ENCODE peak calls at places on chromosomes 4 and X, in four cellular contexts. One of them, this sample, is unnamed.

GRCh38 chr4:90456891-90457290 is 329.7 kb downstream of the CCSER1 start:
- DNase-seq in GM12865: no peak
- DNase-seq in lung: no peak
- DNase-seq in SK-N-SH: no peak
- DNase-seq in this sample: no peak

GRCh38 chr4:925171-925570 is 6.9 kb downstream of the GAK start:
- DNase-seq in lung: no peak
- DNase-seq in GM12865: no peak
- DNase-seq in SK-N-SH: peak
- DNase-seq in this sample: no peak

GRCh38 chrX:86711531-86712180 is 563.4 kb downstream of the DACH2 start:
- DNase-seq in SK-N-SH: no peak
- DNase-seq in lung: no peak
- DNase-seq in GM12865: no peak
- DNase-seq in this sample: no peak

GRCh38 chrX:104864296-104864695 is 298.3 kb downstream of the IL1RAPL2 start:
- DNase-seq in GM12865: no peak
- DNase-seq in SK-N-SH: no peak
- DNase-seq in lung: no peak
- DNase-seq in this sample: peak

GRCh38 chr4:105184316-105184988 is 37.8 kb downstream of the TET2 start:
- DNase-seq in SK-N-SH: no peak
- DNase-seq in lung: no peak
- DNase-seq in GM12865: no peak
- DNase-seq in this sample: no peak

GRCh38 chr4:88963817-88964216 is 93.2 kb downstream of the FAM13A start:
- DNase-seq in SK-N-SH: no peak
- DNase-seq in GM12865: no peak
- DNase-seq in lung: no peak
- DNase-seq in this sample: peak

GRCh38 chr4:80185787-80186548 is 11.3 kb upstream of the PRDM8 start:
- DNase-seq in SK-N-SH: no peak
- DNase-seq in lung: no peak
- DNase-seq in GM12865: no peak
- DNase-seq in this sample: no peak

GRCh38 chrX:97616883-97617510 is 733.3 kb downstream of the RPA4 start:
- DNase-seq in GM12865: peak
- DNase-seq in SK-N-SH: no peak
- DNase-seq in lung: no peak
- DNase-seq in this sample: peak

GRCh38 chr4:186161138-186161537 is 30.2 kb upstream of the CYP4V2 start:
- DNase-seq in GM12865: peak
- DNase-seq in SK-N-SH: no peak
- DNase-seq in lung: no peak
- DNase-seq in this sample: no peak

GRCh38 chr4:47533689-47534347 is 48.7 kb downstream of the ATP10D start:
- DNase-seq in lung: no peak
- DNase-seq in SK-N-SH: no peak
- DNase-seq in GM12865: no peak
- DNase-seq in this sample: no peak

GRCh38 chr4:113750315-113750714 is 11.2 kb downstream of the CAMK2D start:
- DNase-seq in lung: no peak
- DNase-seq in GM12865: no peak
- DNase-seq in SK-N-SH: no peak
- DNase-seq in this sample: no peak

GRCh38 chr4:155521382-155521781 is 144.6 kb upstream of the MAP9 start:
- DNase-seq in lung: no peak
- DNase-seq in SK-N-SH: no peak
- DNase-seq in GM12865: no peak
- DNase-seq in this sample: no peak

GRCh38 chrX:40176979-40177430 is 79.2 kb upstream of the BCOR start:
- DNase-seq in lung: no peak
- DNase-seq in SK-N-SH: peak
- DNase-seq in GM12865: no peak
- DNase-seq in this sample: no peak

GRCh38 chr4:41169256-41169655 is 45.1 kb downstream of the APBB2 start:
- DNase-seq in GM12865: no peak
- DNase-seq in SK-N-SH: no peak
- DNase-seq in lung: no peak
- DNase-seq in this sample: no peak

GRCh38 chr4:37389967-37390580 is 145.5 kb downstream of the NWD2 start:
- DNase-seq in GM12865: peak
- DNase-seq in lung: no peak
- DNase-seq in SK-N-SH: peak
- DNase-seq in this sample: peak

GRCh38 chrX:69046996-69047490 is 118.2 kb downstream of the PJA1 start:
- DNase-seq in SK-N-SH: no peak
- DNase-seq in lung: peak
- DNase-seq in GM12865: no peak
- DNase-seq in this sample: no peak

GRCh38 chr4:173420324-173420752 is 21.4 kb upstream of the SCRG1 start:
- DNase-seq in SK-N-SH: peak
- DNase-seq in GM12865: peak
- DNase-seq in lung: no peak
- DNase-seq in this sample: peak

GRCh38 chrX:50736651-50737050 is 77.3 kb downstream of the SHROOM4 start:
- DNase-seq in lung: no peak
- DNase-seq in GM12865: no peak
- DNase-seq in SK-N-SH: no peak
- DNase-seq in this sample: no peak

GRCh38 chr4:156751486-156751885 is 220.1 kb downstream of the PDGFC start:
- DNase-seq in SK-N-SH: no peak
- DNase-seq in GM12865: no peak
- DNase-seq in lung: no peak
- DNase-seq in this sample: peak

GRCh38 chr4:119598521-119598920 is 30.1 kb downstream of the PDE5A start:
- DNase-seq in lung: no peak
- DNase-seq in GM12865: no peak
- DNase-seq in SK-N-SH: no peak
- DNase-seq in this sample: no peak

GRCh38 chrX:129808163-129808828 is 28.5 kb downstream of the SASH3 start:
- DNase-seq in lung: no peak
- DNase-seq in SK-N-SH: no peak
- DNase-seq in GM12865: no peak
- DNase-seq in this sample: peak

GRCh38 chrX:56429581-56429980 is 133.8 kb upstream of the UBQLN2 start:
- DNase-seq in SK-N-SH: no peak
- DNase-seq in lung: no peak
- DNase-seq in GM12865: no peak
- DNase-seq in this sample: no peak

GRCh38 chr4:113434247-113434587 is 327.3 kb downstream of the CAMK2D start:
- DNase-seq in SK-N-SH: no peak
- DNase-seq in GM12865: no peak
- DNase-seq in lung: no peak
- DNase-seq in this sample: no peak

GRCh38 chrX:19867938-19868337 is 19.5 kb downstream of the SH3KBP1 start:
- DNase-seq in GM12865: no peak
- DNase-seq in SK-N-SH: no peak
- DNase-seq in lung: no peak
- DNase-seq in this sample: no peak

GRCh38 chrX:139932077-139932900 is 564 bp downstream of the ATP11C start:
- DNase-seq in GM12865: peak
- DNase-seq in SK-N-SH: peak
- DNase-seq in lung: peak
- DNase-seq in this sample: peak

GRCh38 chrX:13254076-13254785 is 65.6 kb downstream of the ATXN3L start:
- DNase-seq in GM12865: peak
- DNase-seq in lung: no peak
- DNase-seq in SK-N-SH: no peak
- DNase-seq in this sample: peak

GRCh38 chrX:20455001-20455400 is 188.3 kb upstream of the RPS6KA3 start:
- DNase-seq in lung: no peak
- DNase-seq in GM12865: peak
- DNase-seq in SK-N-SH: no peak
- DNase-seq in this sample: no peak

GRCh38 chrX:121802881-121803412 is 755.5 kb downstream of the GLUD2 start:
- DNase-seq in GM12865: no peak
- DNase-seq in lung: no peak
- DNase-seq in SK-N-SH: no peak
- DNase-seq in this sample: peak

GRCh38 chr4:61408163-61408562 is 208.0 kb downstream of the ADGRL3 start:
- DNase-seq in SK-N-SH: no peak
- DNase-seq in GM12865: no peak
- DNase-seq in lung: no peak
- DNase-seq in this sample: no peak

GRCh38 chrX:43002526-43003203 is 224.7 kb upstream of the PPP1R2C start:
- DNase-seq in lung: no peak
- DNase-seq in SK-N-SH: no peak
- DNase-seq in GM12865: peak
- DNase-seq in this sample: no peak

GRCh38 chr4:24965627-24966026 is 52.8 kb upstream of the CCDC149 start:
- DNase-seq in GM12865: peak
- DNase-seq in lung: no peak
- DNase-seq in SK-N-SH: no peak
- DNase-seq in this sample: peak

GRCh38 chr4:20255251-20255586 is 3.5 kb downstream of the SLIT2 start:
- DNase-seq in lung: no peak
- DNase-seq in SK-N-SH: no peak
- DNase-seq in GM12865: no peak
- DNase-seq in this sample: no peak

GRCh38 chr4:20254517-20255250 is 3.0 kb downstream of the SLIT2 start:
- DNase-seq in lung: no peak
- DNase-seq in GM12865: no peak
- DNase-seq in SK-N-SH: peak
- DNase-seq in this sample: no peak

GRCh38 chr4:20253799-20254409 is 2.2 kb downstream of the SLIT2 start:
- DNase-seq in SK-N-SH: peak
- DNase-seq in lung: no peak
- DNase-seq in GM12865: no peak
- DNase-seq in this sample: no peak

GRCh38 chr4:20256381-20256881 is 4.7 kb downstream of the SLIT2 start:
- DNase-seq in SK-N-SH: no peak
- DNase-seq in lung: no peak
- DNase-seq in GM12865: no peak
- DNase-seq in this sample: no peak

DNA sequence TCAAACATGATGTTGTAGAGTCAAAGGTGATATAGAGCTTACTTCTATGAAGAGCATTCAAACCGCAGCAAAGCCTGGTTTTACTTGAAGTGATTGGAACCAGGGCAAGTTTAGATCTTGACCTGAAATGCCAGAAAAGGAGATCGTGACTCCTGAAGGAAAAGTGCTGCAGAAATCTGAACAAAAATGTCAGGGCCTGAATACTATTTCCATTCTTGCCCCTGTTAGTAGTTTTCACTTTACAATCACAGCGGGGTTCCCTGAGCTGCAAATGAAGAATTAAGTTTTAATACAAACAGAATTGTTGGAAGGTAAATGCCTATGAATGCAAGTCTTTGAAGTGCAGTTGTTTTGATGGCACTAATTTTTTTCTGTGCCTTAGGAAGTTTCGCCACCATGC is 4.1 kb downstream of the SLIT2 start:
- DNase-seq in SK-N-SH: no peak
- DNase-seq in GM12865: no peak
- DNase-seq in lung: no peak
- DNase-seq in this sample: no peak
- TF ChIP-seq CTCF in SK-N-SH: no peak
- TF ChIP-seq CTCF in GM12865: no peak
- TF ChIP-seq CTCF in lung: no peak
- TF ChIP-seq CTCF in this sample: no peak

DNA sequence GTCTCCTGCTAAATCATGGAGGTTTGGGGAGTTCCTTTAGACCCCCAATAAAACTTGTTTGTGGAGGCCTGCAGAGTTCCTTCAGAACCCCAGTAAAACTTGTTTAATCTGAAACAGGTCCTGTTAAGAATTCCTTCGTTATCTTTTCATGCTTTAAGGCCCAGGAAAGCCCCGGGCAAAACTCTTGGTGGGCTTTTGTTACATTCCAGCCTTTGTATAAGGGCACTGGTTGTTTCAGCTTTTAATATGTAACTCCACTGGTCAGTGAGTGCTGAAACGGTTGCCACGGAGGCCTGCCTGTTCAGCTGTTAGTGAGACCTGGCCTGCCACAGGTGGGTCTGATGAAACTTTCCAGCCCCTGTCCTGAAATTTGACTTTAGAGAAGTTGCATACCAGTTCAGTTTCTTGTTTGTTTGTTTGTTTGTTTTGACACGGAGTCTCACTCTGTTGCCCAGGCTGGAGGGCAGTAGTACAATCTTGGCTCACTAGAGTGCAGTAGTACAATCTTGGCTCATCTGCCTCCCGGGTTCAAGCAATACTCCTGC is 12.4 kb upstream of the DHRSX start:
- DNase-seq in lung: no peak
- DNase-seq in GM12865: no peak
- DNase-seq in SK-N-SH: no peak
- DNase-seq in this sample: no peak
- TF ChIP-seq CTCF in lung: no peak
- TF ChIP-seq CTCF in GM12865: no peak
- TF ChIP-seq CTCF in SK-N-SH: no peak
- TF ChIP-seq CTCF in this sample: no peak

GRCh38 chr4:10020871-10021676 is at the start of gene SLC2A9:
- DNase-seq in lung: no peak
- DNase-seq in SK-N-SH: no peak
- DNase-seq in GM12865: no peak
- DNase-seq in this sample: peak
- TF ChIP-seq CTCF in lung: no peak
- TF ChIP-seq CTCF in SK-N-SH: no peak
- TF ChIP-seq CTCF in GM12865: no peak
- TF ChIP-seq CTCF in this sample: no peak

GRCh38 chr4:184988611-184989010 is 29.7 kb upstream of the HELT start:
- DNase-seq in SK-N-SH: no peak
- DNase-seq in GM12865: no peak
- DNase-seq in lung: no peak
- DNase-seq in this sample: no peak

GRCh38 chr4:184987493-184988031 is 30.7 kb upstream of the HELT start:
- DNase-seq in lung: no peak
- DNase-seq in GM12865: no peak
- DNase-seq in SK-N-SH: no peak
- DNase-seq in this sample: no peak

GRCh38 chr4:184979461-184980124 is 38.7 kb upstream of the HELT start:
- DNase-seq in GM12865: no peak
- DNase-seq in SK-N-SH: peak
- DNase-seq in lung: no peak
- DNase-seq in this sample: no peak

GRCh38 chr4:184980261-184980660 is 38.0 kb upstream of the HELT start:
- DNase-seq in GM12865: no peak
- DNase-seq in SK-N-SH: no peak
- DNase-seq in lung: no peak
- DNase-seq in this sample: no peak

GRCh38 chr4:184983660-184984356 is 34.5 kb upstream of the HELT start:
- DNase-seq in GM12865: peak
- DNase-seq in lung: peak
- DNase-seq in SK-N-SH: peak
- DNase-seq in this sample: peak
- TF ChIP-seq CTCF in GM12865: peak
- TF ChIP-seq CTCF in lung: no peak
- TF ChIP-seq CTCF in SK-N-SH: peak
- TF ChIP-seq CTCF in this sample: peak

This sample was measured in MCF 10A.